ENCODE peak calls at places on chromosomes 1 and 21, in ten cellular contexts. P, Y, I, M, W, T, G, B, D and J are unnamed samples.

GRCh38 chr1:234842726-234843641 is 233.0 kb upstream of the IRF2BP2 start:
- DNase-seq in P (peak; percentile 66), Y (peak; percentile 42), I (peak; percentile 58), M (no peak), W (no peak), T (no peak), G (peak; percentile 65), B (no peak), D (no peak), J (no peak)

GRCh38 chr1:206581571-206581981 is 30.7 kb downstream of the EIF2D start:
- DNase-seq in P (no peak), Y (peak; percentile 21), I (no peak), M (no peak), W (peak; percentile 57), T (no peak), G (peak; percentile 83), B (no peak), D (no peak), J (no peak)

GRCh38 chr21:17636711-17637110 is 24.0 kb upstream of the BTG3 start:
- DNase-seq in P (no peak), Y (no peak), I (no peak), M (no peak), W (no peak), T (no peak), G (no peak), B (no peak), D (peak; percentile 2), J (peak; percentile 2)

GRCh38 chr1:37479255-37480124 is 5.1 kb downstream of the ZC3H12A start:
- DNase-seq in P (peak; percentile 71), Y (peak; percentile 81), I (peak; percentile 98), M (peak; percentile 70), W (peak; percentile 97), T (peak; percentile 92), G (peak; percentile 93), B (peak; percentile 83), D (peak; percentile 97), J (peak; percentile 90)

GRCh38 chr1:118973032-118973431 is 15.1 kb downstream of the TBX15 start:
- DNase-seq in P (no peak), Y (no peak), I (no peak), M (no peak), W (no peak), T (no peak), G (no peak), B (no peak), D (no peak), J (no peak)

GRCh38 chr1:155038602-155039307 is 5.1 kb downstream of the DCST1 start:
- DNase-seq in P (no peak), Y (peak; percentile 42), I (no peak), M (no peak), W (no peak), T (no peak), G (no peak), B (peak; percentile 26), D (peak; percentile 87), J (peak; percentile 54)

GRCh38 chr1:227899141-227899819 is 48.5 kb downstream of the WNT9A start:
- DNase-seq in P (no peak), Y (no peak), I (peak; percentile 66), M (no peak), W (peak; percentile 1), T (peak; percentile 25), G (peak; percentile 11), B (no peak), D (no peak), J (peak; percentile 1)

GRCh38 chr1:150022357-150022756 is 11.8 kb upstream of the OTUD7B start:
- DNase-seq in P (no peak), Y (no peak), I (no peak), M (no peak), W (peak; percentile 28), T (no peak), G (no peak), B (no peak), D (no peak), J (no peak)

GRCh38 chr1:10514490-10515235 is 39.9 kb downstream of the PEX14 start:
- DNase-seq in P (no peak), Y (peak; percentile 49), I (no peak), M (peak; percentile 65), W (no peak), T (no peak), G (no peak), B (peak; percentile 51), D (peak; percentile 63), J (peak; percentile 20)

GRCh38 chr1:35929730-35930592 is 944 bp upstream of the AGO3 start:
- DNase-seq in P (peak; percentile 59), Y (peak; percentile 71), I (peak; percentile 75), M (peak; percentile 76), W (peak; percentile 60), T (no peak), G (peak; percentile 66), B (peak; percentile 63), D (peak; percentile 81), J (peak; percentile 63)

GRCh38 chr1:59178339-59178744 is 118.6 kb upstream of the FGGY start:
- DNase-seq in P (no peak), Y (peak; percentile 55), I (peak; percentile 89), M (no peak), W (peak; percentile 48), T (no peak), G (no peak), B (peak; percentile 89), D (peak; percentile 48), J (no peak)

GRCh38 chr1:95042286-95042685 is 30.5 kb downstream of the ALG14 start:
- DNase-seq in P (no peak), Y (peak; percentile 71), I (no peak), M (no peak), W (no peak), T (no peak), G (no peak), B (peak; percentile 82), D (peak; percentile 69), J (no peak)
- H3K4me3 ChIP-seq in P (no peak overlapping the region), Y (no peak overlapping the region), I (no peak overlapping the region), M (no peak overlapping the region), W (no peak overlapping the region), T (no peak overlapping the region), G (no peak overlapping the region), B (peak overlapping the region; percentile 28), D (peak overlapping the region; percentile 51), J (no peak overlapping the region)

GRCh38 chr1:162502077-162502476 is 4.5 kb downstream of the UHMK1 start:
- DNase-seq in P (no peak), Y (no peak), I (no peak), M (no peak), W (no peak), T (no peak), G (no peak), B (no peak), D (no peak), J (no peak)

GRCh38 chr1:162497723-162498441 is at the start of gene UHMK1:
- DNase-seq in P (peak; percentile 95), Y (peak; percentile 93), I (peak; percentile 96), M (peak; percentile 90), W (peak; percentile 94), T (peak; percentile 86), G (peak; percentile 94), B (peak; percentile 92), D (peak; percentile 98), J (peak; percentile 94)

GRCh38 chr1:162498442-162498785 is 796 bp downstream of the UHMK1 start:
- DNase-seq in P (peak; percentile 42), Y (peak; percentile 17), I (no peak), M (no peak), W (no peak), T (no peak), G (no peak), B (peak; percentile 15), D (peak; percentile 50), J (no peak)

GRCh38 chr1:162500805-162501204 is 3.2 kb downstream of the UHMK1 start:
- DNase-seq in P (no peak), Y (peak; percentile 6), I (no peak), M (no peak), W (no peak), T (no peak), G (no peak), B (peak; percentile 69), D (no peak), J (no peak)

GRCh38 chr1:162497104-162497722 is 405 bp upstream of the UHMK1 start:
- DNase-seq in P (no peak), Y (no peak), I (no peak), M (no peak), W (no peak), T (no peak), G (no peak), B (no peak), D (no peak), J (no peak)
- H3K4me3 ChIP-seq in P (peak overlapping the region; percentile 95), Y (peak overlapping the region; percentile 96), I (peak overlapping the region; percentile 91), M (peak overlapping the region; percentile 98), W (peak overlapping the region; percentile 78), T (peak overlapping the region; percentile 99), G (peak overlapping the region; percentile 73), B (peak overlapping the region; percentile 83), D (peak overlapping the region; percentile 96), J (peak overlapping the region; percentile 84)

DNA sequence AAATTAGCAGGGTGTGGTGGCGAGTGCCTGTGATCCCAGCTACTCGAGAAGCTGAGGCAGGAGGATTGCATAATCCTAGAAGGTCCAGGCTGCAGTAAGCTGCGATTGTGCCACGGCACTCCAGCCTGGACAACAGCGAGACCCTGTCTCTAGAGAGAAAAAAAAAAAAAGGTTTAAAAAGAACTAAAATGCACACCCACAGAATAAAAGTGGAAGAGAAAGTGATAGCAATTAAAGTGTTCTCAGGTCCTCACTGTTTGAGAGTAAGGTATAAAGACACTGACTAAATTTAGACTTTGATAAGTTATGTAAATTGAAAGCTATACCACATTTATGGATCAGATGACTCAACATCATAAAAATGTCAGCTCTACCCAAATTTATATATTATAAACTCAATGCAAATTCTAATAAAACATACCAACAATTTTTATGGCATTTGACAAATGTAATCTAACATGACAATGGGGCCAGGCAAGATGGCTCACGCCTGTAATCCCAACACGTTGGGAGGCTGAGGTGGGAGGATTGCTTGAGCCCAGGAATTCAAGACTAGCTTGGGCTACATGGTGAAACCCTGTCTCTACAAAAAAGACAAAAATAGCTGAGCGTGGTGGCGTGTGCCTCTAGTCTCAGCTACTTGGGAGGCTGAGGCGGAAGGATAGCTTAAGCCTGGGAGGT is 11.8 kb downstream of the ZBTB17 start:
- DNase-seq in P (no peak), Y (no peak), I (no peak), M (no peak), W (no peak), T (no peak), G (no peak), B (no peak), D (no peak), J (no peak)
- H3K4me3 ChIP-seq in P (no peak overlapping the region), Y (no peak overlapping the region), I (no peak overlapping the region), M (no peak overlapping the region), W (no peak overlapping the region), T (no peak overlapping the region), G (no peak overlapping the region), B (no peak overlapping the region), D (no peak overlapping the region), J (no peak overlapping the region)

DNA sequence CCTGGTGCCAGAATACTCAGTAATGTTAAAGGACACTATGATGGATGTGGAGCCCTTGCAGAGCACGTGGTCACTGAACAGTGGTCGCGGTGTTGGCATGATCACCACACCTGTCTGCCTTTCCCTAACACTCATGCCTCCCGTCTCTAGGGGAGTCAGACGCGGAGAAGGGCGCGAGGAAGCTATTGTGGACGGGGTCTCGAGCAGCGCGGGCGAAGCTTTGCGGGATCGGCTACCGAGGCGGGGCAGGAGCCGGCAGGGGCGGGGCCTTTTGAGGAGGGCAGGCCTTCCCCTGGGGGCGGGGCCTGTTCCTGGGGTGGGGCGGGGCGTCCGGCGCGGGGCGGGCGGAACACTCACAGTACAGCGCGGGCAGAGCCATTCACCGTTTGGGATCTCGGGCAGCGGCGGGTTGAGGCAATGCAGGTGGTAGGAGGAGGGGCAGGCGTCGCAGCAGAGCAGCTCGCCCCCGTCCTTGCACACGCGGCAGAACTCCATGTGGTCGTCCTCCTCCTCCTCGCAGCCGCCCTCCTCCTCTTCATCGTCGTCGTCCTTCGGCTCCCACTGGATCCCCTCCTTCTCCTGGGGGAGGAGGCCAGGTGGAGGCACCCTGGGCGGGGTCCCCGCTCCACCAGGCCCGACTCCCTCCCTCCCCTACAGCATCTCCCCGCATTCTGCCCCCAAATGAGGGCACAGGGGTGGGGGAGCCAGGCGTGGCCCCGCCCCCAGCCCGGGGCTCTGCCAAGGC is 31.5 kb downstream of the CHD5 start:
- DNase-seq in P (peak; percentile 37), Y (peak; percentile 26), I (no peak), M (peak; percentile 100), W (peak; percentile 60), T (no peak), G (peak; percentile 60), B (peak; percentile 8), D (peak; percentile 49), J (no peak)
- H3K4me3 ChIP-seq in P (no peak overlapping the region), Y (no peak overlapping the region), I (no peak overlapping the region), M (peak overlapping the region; percentile 45), W (no peak overlapping the region), T (no peak overlapping the region), G (peak overlapping the region; percentile 15), B (no peak overlapping the region), D (no peak overlapping the region), J (no peak overlapping the region)